ENCODE peak calls at places on chromosomes 11 and 22, in ten cellular contexts. U is Peyer's patch, R is PC-9, H is MM.1S, G is right lobe of liver, K is cardiac muscle cell, M is neural progenitor cell, P is IMR-90, V is SJSA1, T is tibial nerve. B is an unnamed sample. For H3K4me1, the result is how much of the 10 kb centered on the place peaks cover.

GRCh38 chr11:126426126-126426525 is 70.6 kb downstream of the ST3GAL4 start:
- DNase-seq in U (no peak), K (no peak), T (no peak), P (no peak), G (no peak), R (no peak), V (no peak), M (no peak), H (no peak), B (no peak)

GRCh38 chr11:78961938-78962701 is 387.5 kb upstream of the NARS2 start:
- DNase-seq in R (no peak), K (peak), U (no peak), H (no peak), V (no peak), P (peak), T (no peak), G (no peak), M (peak), B (no peak)

GRCh38 chr11:121207485-121208115 is 85.0 kb upstream of the SC5D start:
- DNase-seq in T (no peak), R (no peak), M (no peak), U (no peak), P (no peak), K (no peak), G (no peak), V (no peak), H (no peak), B (no peak)

GRCh38 chr11:31702966-31703365 is 108.2 kb downstream of the PAX6 start:
- DNase-seq in P (peak), U (no peak), T (no peak), K (no peak), V (no peak), R (no peak), G (no peak), M (no peak), H (no peak), B (no peak)

GRCh38 chr11:2387266-2387982 is 10.3 kb downstream of the CD81 start:
- DNase-seq in R (no peak), P (peak), V (peak), G (no peak), K (no peak), M (peak), T (no peak), H (peak), U (no peak), B (no peak)

GRCh38 chr22:43234299-43234988 is 47.5 kb upstream of the TTLL12 start:
- DNase-seq in V (no peak), H (no peak), U (no peak), K (no peak), T (no peak), P (no peak), G (no peak), R (no peak), M (no peak), B (no peak)

GRCh38 chr11:78078218-78079167 is 1.2 kb downstream of the NDUFC2 start:
- DNase-seq in K (no peak), V (no peak), R (no peak), H (no peak), G (no peak), T (no peak), M (peak), P (no peak), U (no peak), B (no peak)

GRCh38 chr11:110897035-110897434 is 184.8 kb upstream of the ARHGAP20 start:
- DNase-seq in U (no peak), K (no peak), P (peak), H (no peak), T (no peak), R (no peak), V (no peak), G (no peak), M (no peak), B (no peak)

GRCh38 chr22:48858121-48858520 is 969.6 kb downstream of the BRD1 start:
- DNase-seq in H (no peak), G (no peak), P (no peak), U (peak), R (no peak), M (no peak), K (no peak), V (no peak), T (no peak), B (no peak)

GRCh38 chr11:44607987-44608386 is 42.5 kb downstream of the CD82 start:
- DNase-seq in K (no peak), P (peak), G (no peak), H (no peak), V (no peak), M (no peak), R (no peak), U (no peak), T (no peak), B (no peak)

GRCh38 chr11:12214751-12215150 is 104.4 kb downstream of the MICAL2 start:
- DNase-seq in R (no peak), K (no peak), U (no peak), V (no peak), G (no peak), H (no peak), P (peak), T (no peak), M (no peak), B (no peak)

GRCh38 chr11:68326334-68327215 is 14.2 kb downstream of the LRP5 start:
- DNase-seq in P (no peak), U (no peak), H (no peak), V (no peak), R (no peak), G (peak), T (no peak), M (no peak), K (no peak), B (no peak)

GRCh38 chr11:68328374-68329091 is 16.1 kb downstream of the LRP5 start:
- DNase-seq in P (no peak), R (no peak), K (no peak), G (peak), M (peak), U (no peak), H (no peak), T (no peak), V (peak), B (no peak)

GRCh38 chr11:68325894-68326220 is 13.5 kb downstream of the LRP5 start:
- DNase-seq in G (no peak), R (no peak), P (no peak), M (no peak), U (no peak), V (no peak), K (no peak), H (no peak), T (no peak), B (no peak)

GRCh38 chr11:68329496-68329895 is 17.1 kb downstream of the LRP5 start:
- DNase-seq in H (no peak), G (no peak), U (no peak), P (no peak), K (no peak), T (no peak), V (no peak), R (no peak), M (no peak), B (no peak)

DNA sequence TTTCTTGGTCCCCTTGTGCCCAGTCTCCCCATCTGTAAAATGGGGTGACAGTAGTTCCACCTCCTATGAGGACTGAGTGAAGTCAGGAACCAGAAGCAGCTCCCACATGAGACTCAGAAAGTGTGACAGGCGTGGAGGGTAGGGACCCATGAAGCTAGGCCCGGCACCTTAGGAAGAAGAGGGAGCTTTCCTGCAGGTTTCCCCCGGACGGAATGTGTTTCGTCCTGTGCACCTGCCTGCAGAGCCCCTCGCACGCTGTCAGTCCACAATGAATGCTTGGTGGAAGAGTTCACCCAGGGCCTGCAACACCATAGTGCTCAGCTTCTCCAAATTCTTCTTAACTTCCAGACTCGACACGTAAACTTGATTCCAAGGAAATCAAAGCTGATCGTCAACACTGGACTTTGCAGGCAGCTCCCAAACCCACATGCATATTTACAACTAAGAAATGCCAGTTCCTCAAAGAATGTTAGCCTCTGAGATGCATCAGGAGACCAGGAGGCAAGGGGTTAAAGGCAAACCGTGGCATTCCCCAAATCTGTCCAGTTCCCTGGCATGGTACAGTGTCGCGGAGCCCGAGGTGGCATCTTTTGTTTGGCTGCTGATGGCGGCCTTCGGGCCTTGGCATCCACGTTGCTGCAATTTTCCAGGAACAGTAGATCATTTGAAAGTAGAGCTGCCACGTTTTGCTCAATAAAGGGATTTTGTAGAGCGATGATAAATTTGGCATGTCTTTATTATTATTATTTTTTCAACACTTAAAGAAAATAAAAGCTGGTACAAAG is 15.4 kb downstream of the LRP5 start:
- DNase-seq in H (no peak), R (no peak), T (no peak), U (no peak), V (no peak), G (peak), M (no peak), K (no peak), P (no peak), B (no peak)
- H3K4me1 ChIP-seq in H (under half), R (under half), T (half or more), U (under half), V (under half), G (under half), M (half or more), K (under half), P (under half), B (under half)

DNA sequence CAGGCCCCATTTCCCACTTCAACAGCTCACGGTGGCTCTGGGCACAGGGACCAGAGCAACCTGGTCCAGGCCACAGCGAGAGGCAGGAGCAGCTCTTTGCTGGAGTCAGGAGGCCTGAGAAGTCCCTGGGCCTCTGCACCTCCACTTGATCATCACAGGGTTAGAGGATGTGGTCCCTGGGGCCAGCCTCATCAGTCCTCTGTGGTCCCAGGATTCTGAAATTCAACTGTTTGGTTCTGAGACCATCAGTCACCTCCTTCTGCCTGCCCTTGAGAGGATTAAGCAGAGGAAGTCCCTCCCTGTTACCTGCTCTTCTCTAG is 24.9 kb upstream of the CBX7 start:
- DNase-seq in U (no peak), V (peak), M (no peak), G (no peak), T (no peak), H (no peak), K (no peak), R (no peak), P (no peak), B (no peak)
- H3K27ac ChIP-seq in U (peak), V (peak), M (no peak), G (no peak), T (peak), H (no peak), K (peak), R (no peak), P (peak), B (no peak)

DNA sequence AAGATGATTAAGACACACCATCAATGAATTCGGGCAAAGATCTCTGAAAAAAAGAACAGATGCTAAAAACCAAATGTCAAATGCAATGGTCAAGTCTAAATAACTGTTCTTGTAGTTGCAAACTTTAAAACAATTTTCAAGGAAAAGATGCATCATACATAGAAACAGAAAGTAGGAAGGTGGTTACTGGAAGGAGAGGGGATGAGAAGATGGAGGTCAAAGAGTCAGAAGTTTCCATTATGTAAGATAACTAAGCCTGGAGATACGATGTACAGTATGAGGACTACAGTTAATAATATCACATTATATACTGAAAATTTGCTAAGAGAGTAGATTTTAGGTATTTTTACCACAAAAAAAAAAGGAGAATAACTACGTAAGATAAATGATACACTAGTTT is 27.1 kb downstream of the CWF19L2 start:
- DNase-seq in M (no peak), V (no peak), U (no peak), T (no peak), R (no peak), P (no peak), K (no peak), H (no peak), G (no peak), B (no peak)
- H3K4me1 ChIP-seq in M (under half), V (under half), U (under half), T (under half), R (under half), P (under half), K (under half), H (under half), G (under half), B (under half)

DNA sequence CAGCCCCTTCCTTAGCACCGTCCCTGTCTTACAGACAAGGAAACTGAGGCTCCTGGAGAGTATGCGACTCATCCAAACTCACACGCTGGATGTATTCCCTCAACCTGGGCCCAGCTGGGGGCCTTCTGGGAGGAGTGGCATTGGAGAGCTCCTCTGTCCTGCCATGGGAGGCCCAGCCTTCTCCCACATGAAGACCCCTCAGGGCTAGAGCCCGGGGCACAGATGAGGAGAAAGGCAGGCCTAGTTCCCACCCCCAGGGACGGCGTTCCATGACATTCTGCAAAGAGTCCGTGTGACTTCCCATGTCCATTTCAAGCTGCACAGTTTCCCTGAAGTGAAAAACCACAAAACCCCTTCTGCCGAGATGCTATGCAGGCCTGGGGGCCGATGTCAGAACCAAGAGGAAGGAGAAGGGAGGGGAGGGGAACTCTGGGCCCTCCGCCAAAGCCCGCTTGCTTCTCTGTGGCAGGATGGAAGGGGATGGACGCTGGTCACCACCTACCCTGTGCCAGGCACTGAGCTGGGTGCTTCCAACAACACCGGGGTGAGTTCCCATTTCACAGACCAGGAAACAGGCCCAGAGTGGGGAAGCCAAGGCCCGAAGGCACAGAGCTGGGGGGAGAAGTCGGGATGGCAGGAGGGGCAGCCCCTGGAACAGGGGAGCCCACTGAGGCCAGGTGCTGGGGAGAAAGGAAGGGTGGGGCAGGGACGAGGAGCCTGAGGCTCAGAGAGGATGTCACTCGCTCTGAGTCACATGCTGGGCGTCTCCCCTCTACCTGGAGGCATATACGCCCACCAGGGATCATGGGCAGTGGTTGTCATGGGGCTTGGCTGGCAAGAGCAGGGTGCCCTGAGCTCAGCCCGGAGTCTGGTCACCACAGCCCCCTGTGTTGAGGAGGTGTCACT is 15.7 kb downstream of the RAC2 start:
- DNase-seq in M (no peak), T (no peak), V (peak), U (no peak), R (peak), P (peak), G (no peak), K (no peak), H (no peak), B (no peak)
- H3K27ac ChIP-seq in M (no peak), T (no peak), V (peak), U (peak), R (peak), P (no peak), G (peak), K (no peak), H (peak), B (peak)

B was measured in foreskin keratinocyte.